ENCODE peak calls at places on chromosomes 6 and 20, in nine cellular contexts. K is amygdala; C is D341Med; Q is activated T-cell treated with anti-CD3 and anti-CD28 coated beads for 1 hour; S is activated CD4-positive, alpha-beta T cell treated with anti-CD3 and anti-CD28 coated beads, Interleukin-2, amount 10 ng/mL, durations not matched to agents 7 days and 5 days; M is mucosa of gallbladder; B is CD4-positive, CD25-positive, alpha-beta regulatory T cell; I is COR-L47; V is HT1080. U is an unnamed sample.

GRCh38 chr6:6665505-6665904 is 77.0 kb downstream of the LY86 start:
- DNase-seq in S (no peak), B (no peak), I (no peak), C (peak), V (no peak), M (no peak), K (no peak), Q (no peak), U (no peak)

GRCh38 chr6:11317885-11318771 is 85.7 kb upstream of the NEDD9 start:
- DNase-seq in K (no peak), C (no peak), S (peak), B (peak), I (no peak), Q (peak), M (peak), V (peak), U (no peak)

GRCh38 chr6:37283786-37284185 is 25.8 kb upstream of the TMEM217 start:
- DNase-seq in Q (no peak), S (no peak), C (no peak), B (no peak), K (peak), V (no peak), M (peak), I (no peak), U (no peak)

GRCh38 chr20:32635764-32636163 is 38.0 kb downstream of the C20orf203 start:
- DNase-seq in I (no peak), V (no peak), Q (no peak), S (no peak), M (no peak), K (no peak), B (no peak), C (no peak), U (no peak)

GRCh38 chr6:111503660-111504059 is 20.6 kb upstream of the REV3L start:
- DNase-seq in K (no peak), V (no peak), Q (no peak), C (no peak), S (no peak), M (no peak), B (no peak), I (no peak), U (no peak)

GRCh38 chr20:17660667-17661066 is 21.4 kb downstream of the RRBP1 start:
- DNase-seq in V (no peak), M (no peak), S (no peak), C (no peak), B (no peak), Q (no peak), I (no peak), K (no peak), U (no peak)

GRCh38 chr6:53179961-53180651 is 31.5 kb upstream of the GCM1 start:
- DNase-seq in V (peak), M (peak), Q (peak), S (peak), K (no peak), B (peak), I (peak), C (no peak), U (peak)

GRCh38 chr6:43308101-43308989 is at the start of gene CRIP3:
- DNase-seq in V (no peak), K (no peak), I (no peak), C (peak), M (no peak), Q (peak), S (peak), B (peak), U (no peak)

GRCh38 chr6:106511274-106512047 is 117.8 kb downstream of the RTN4IP1 start:
- DNase-seq in I (no peak), B (no peak), Q (peak), K (no peak), S (peak), V (peak), C (peak), M (no peak), U (no peak)

GRCh38 chr20:41408131-41408789 is 41.6 kb upstream of the EMILIN3 start:
- DNase-seq in K (no peak), I (peak), C (no peak), B (no peak), M (no peak), V (no peak), Q (no peak), S (peak), U (peak)

GRCh38 chr20:766906-767305 is 1.4 kb downstream of the SLC52A3 start:
- DNase-seq in I (no peak), M (no peak), S (no peak), B (no peak), V (no peak), Q (no peak), K (no peak), C (no peak), U (no peak)

GRCh38 chr6:3928111-3928510 is 78.9 kb downstream of the FAM50B start:
- DNase-seq in K (no peak), V (no peak), M (no peak), I (no peak), B (no peak), C (no peak), Q (no peak), S (no peak), U (no peak)

GRCh38 chr6:34657037-34657306 is 39.6 kb downstream of the ILRUN start:
- DNase-seq in V (no peak), C (no peak), S (no peak), Q (no peak), K (no peak), B (no peak), M (no peak), I (peak), U (no peak)

GRCh38 chr6:73985891-73986290 is 289.9 kb downstream of the CD109 start:
- DNase-seq in B (no peak), C (no peak), K (no peak), M (no peak), V (peak), I (no peak), S (no peak), Q (no peak), U (peak)

GRCh38 chr20:48047453-48047852 is 262.2 kb upstream of the SULF2 start:
- DNase-seq in B (no peak), V (peak), M (no peak), I (no peak), Q (no peak), S (no peak), K (no peak), C (no peak), U (no peak)

GRCh38 chr20:18527339-18527738 is 19.6 kb downstream of the SEC23B start:
- DNase-seq in C (no peak), Q (no peak), K (no peak), S (no peak), V (no peak), M (no peak), B (no peak), I (no peak), U (no peak)

GRCh38 chr6:125598422-125598821 is 151.0 kb upstream of the HEY2 start:
- DNase-seq in S (no peak), B (no peak), V (peak), K (no peak), C (no peak), M (no peak), I (no peak), Q (no peak), U (no peak)

GRCh38 chr20:37544386-37544785 is 16.7 kb upstream of the BLCAP start:
- DNase-seq in S (no peak), Q (no peak), V (no peak), M (no peak), C (no peak), K (no peak), I (no peak), B (no peak), U (no peak)

GRCh38 chr6:62808575-62809293 is 402.5 kb upstream of the FKBP1C start:
- DNase-seq in S (no peak), Q (no peak), C (peak), B (no peak), V (no peak), I (peak), M (peak), K (no peak), U (no peak)

GRCh38 chr6:105744815-105745214 is 341.3 kb upstream of the PRDM1 start:
- DNase-seq in V (no peak), S (no peak), K (no peak), Q (no peak), M (no peak), I (no peak), B (no peak), C (no peak), U (no peak)

GRCh38 chr6:132020138-132020551 is 69.0 kb upstream of the CCN2 start:
- DNase-seq in B (no peak), C (no peak), M (peak), I (no peak), Q (no peak), K (no peak), S (no peak), V (no peak), U (no peak)

GRCh38 chr6:170024940-170025339 is 265.9 kb downstream of the DLL1 start:
- DNase-seq in I (no peak), V (no peak), B (no peak), S (no peak), M (peak), C (no peak), Q (no peak), K (no peak), U (no peak)

GRCh38 chr20:62712606-62713005 is 4.0 kb downstream of the NTSR1 start:
- DNase-seq in B (no peak), C (no peak), S (no peak), Q (no peak), V (no peak), I (no peak), M (no peak), K (no peak), U (no peak)

GRCh38 chr20:10387686-10388085 is 46.3 kb downstream of the MKKS start:
- DNase-seq in I (no peak), S (no peak), M (no peak), K (no peak), B (no peak), V (no peak), C (no peak), Q (no peak), U (no peak)

GRCh38 chr6:150723857-150724256 is 124.2 kb downstream of the PLEKHG1 start:
- DNase-seq in M (no peak), K (no peak), C (no peak), I (no peak), S (no peak), Q (no peak), V (peak), B (no peak), U (peak)

GRCh38 chr6:168157272-168158007 is 78.4 kb upstream of the FRMD1 start:
- DNase-seq in C (no peak), Q (no peak), I (no peak), B (no peak), K (no peak), M (peak), S (no peak), V (peak), U (no peak)

GRCh38 chr6:35505985-35506384 is 6.7 kb downstream of the TULP1 start:
- DNase-seq in V (no peak), I (no peak), S (no peak), M (no peak), B (no peak), Q (no peak), C (no peak), K (no peak), U (no peak)

GRCh38 chr6:110626442-110626841 is 150.0 kb upstream of the SLC22A16 start:
- DNase-seq in Q (no peak), K (no peak), B (no peak), C (no peak), I (no peak), M (no peak), S (no peak), V (no peak), U (no peak)

GRCh38 chr6:130457605-130458004 is 91.8 kb downstream of the TMEM200A start:
- DNase-seq in M (no peak), V (peak), B (no peak), Q (no peak), I (no peak), C (peak), K (no peak), S (no peak), U (no peak)

GRCh38 chr20:62707981-62708521 is 585 bp upstream of the NTSR1 start:
- DNase-seq in K (no peak), S (no peak), I (peak), B (no peak), C (peak), Q (no peak), M (no peak), V (no peak), U (peak)

GRCh38 chr6:4567141-4567540 is 209.1 kb upstream of the CDYL start:
- DNase-seq in M (no peak), K (no peak), B (no peak), Q (no peak), I (no peak), S (no peak), V (no peak), C (no peak), U (no peak)

GRCh38 chr6:144660545-144660944 is 375.4 kb downstream of the UTRN start:
- DNase-seq in C (no peak), V (no peak), B (no peak), K (no peak), S (no peak), I (no peak), Q (no peak), M (no peak), U (no peak)

GRCh38 chr6:157440162-157440561 is 59.2 kb downstream of the ZDHHC14 start:
- DNase-seq in C (no peak), K (no peak), S (no peak), Q (no peak), I (no peak), M (no peak), V (no peak), B (no peak), U (no peak)

GRCh38 chr20:36277546-36277945 is 28.6 kb upstream of the DLGAP4 start:
- DNase-seq in I (no peak), V (no peak), K (no peak), S (no peak), C (peak), B (no peak), Q (no peak), M (no peak), U (no peak)

GRCh38 chr20:61608275-61609085 is 356.4 kb downstream of the CDH4 start:
- DNase-seq in M (no peak), K (no peak), V (peak), Q (no peak), S (no peak), B (no peak), C (no peak), I (no peak), U (no peak)

GRCh38 chr20:44624152-44624551 is 27.3 kb downstream of the ADA start:
- DNase-seq in I (no peak), B (no peak), M (no peak), S (no peak), V (no peak), K (no peak), Q (no peak), C (no peak), U (no peak)

GRCh38 chr6:163243083-163243482 is 171.4 kb upstream of the QKI start:
- DNase-seq in K (peak), B (no peak), M (no peak), Q (no peak), S (no peak), I (no peak), C (no peak), V (no peak), U (no peak)

U was measured in Jurkat, Clone E6-1.